ENCODE peak calls at places on chromosomes 11 and 22, in seven cellular contexts. Z, G, C, V, T, I and N are unnamed samples.

GRCh38 chr11:102488208-102488607 is 35.6 kb upstream of the TMEM123 start:
- DNase-seq in Z (no peak), I (no peak), V (no peak), C (no peak), T (no peak), G (no peak), N (no peak)

GRCh38 chr11:19311306-19312030 is 70.7 kb upstream of the E2F8 start:
- DNase-seq in Z (no peak), I (peak), V (peak), C (peak), G (peak), T (peak), N (peak)

GRCh38 chr11:129917231-129917630 is 21.9 kb upstream of the NFRKB start:
- DNase-seq in C (no peak), G (no peak), Z (no peak), I (no peak), T (no peak), V (no peak), N (peak)

GRCh38 chr22:26169312-26170111 is at the start of gene SEZ6L:
- DNase-seq in G (peak), V (no peak), Z (no peak), I (no peak), C (no peak), T (no peak), N (no peak)

GRCh38 chr11:71139516-71140205 is 112.7 kb downstream of the SHANK2 start:
- DNase-seq in I (no peak), V (no peak), Z (no peak), G (no peak), T (no peak), C (peak), N (peak)

GRCh38 chr11:34426766-34427170 is 12.0 kb upstream of the CAT start:
- DNase-seq in G (no peak), I (no peak), C (no peak), T (peak), Z (no peak), V (no peak), N (peak)

GRCh38 chr11:2819316-2819715 is 66.3 kb downstream of the CDKN1C start:
- DNase-seq in T (no peak), I (no peak), V (no peak), C (no peak), G (no peak), Z (no peak), N (no peak)

GRCh38 chr11:114774599-114775365 is 96.5 kb downstream of the NXPE2 start:
- DNase-seq in T (peak), V (no peak), I (no peak), G (no peak), Z (no peak), C (no peak), N (no peak)

GRCh38 chr11:59787816-59788215 is 22.8 kb downstream of the MRPL16 start:
- DNase-seq in I (no peak), V (peak), G (no peak), T (no peak), Z (no peak), C (no peak), N (peak)

GRCh38 chr22:44184006-44184405 is 3.3 kb downstream of the PARVG start:
- DNase-seq in V (no peak), I (no peak), G (no peak), Z (no peak), T (no peak), C (no peak), N (no peak)

GRCh38 chr11:124769804-124770774 is 8.0 kb upstream of the ESAM start:
- DNase-seq in Z (no peak), T (no peak), G (no peak), C (no peak), I (no peak), V (peak), N (peak)

GRCh38 chr11:65291613-65292012 is 23.1 kb upstream of the CDC42EP2 start:
- DNase-seq in Z (no peak), T (no peak), G (peak), V (peak), I (no peak), C (no peak), N (peak)

GRCh38 chr11:70440206-70440605 is 41.9 kb downstream of the CTTN start:
- DNase-seq in Z (no peak), T (no peak), V (no peak), I (no peak), C (no peak), G (no peak), N (no peak)

GRCh38 chr22:23395476-23396361 is 184.4 kb downstream of the IGLL1 start:
- DNase-seq in Z (no peak), V (no peak), C (peak), I (no peak), T (no peak), G (peak), N (no peak)

GRCh38 chr11:34667810-34668582 is 47.1 kb downstream of the EHF start:
- DNase-seq in G (no peak), I (no peak), T (no peak), Z (no peak), V (no peak), C (no peak), N (no peak)

GRCh38 chr11:2790581-2790925 is 90.8 kb upstream of the KCNQ1OT1 start:
- DNase-seq in I (peak), C (peak), G (peak), T (no peak), Z (no peak), V (no peak), N (no peak)

GRCh38 chr11:62909107-62909894 is 11.9 kb downstream of the CHRM1 start:
- DNase-seq in G (peak), V (peak), C (peak), Z (no peak), I (peak), T (peak), N (peak)

GRCh38 chr22:33841281-33842005 is 78.8 kb downstream of the LARGE1 start:
- DNase-seq in V (no peak), I (no peak), G (no peak), Z (no peak), T (no peak), C (no peak), N (no peak)

GRCh38 chr22:31857247-31857646 is 87.1 kb upstream of the YWHAH start:
- DNase-seq in Z (no peak), C (no peak), V (no peak), I (no peak), T (no peak), G (no peak), N (no peak)

GRCh38 chr22:23547818-23548500 is 32.1 kb downstream of the IGLL1 start:
- DNase-seq in C (peak), T (no peak), I (no peak), Z (no peak), V (no peak), G (peak), N (no peak)

GRCh38 chr22:26471522-26471921 is 12.1 kb downstream of the HPS4 start:
- DNase-seq in G (no peak), C (no peak), T (peak), I (no peak), V (peak), Z (no peak), N (no peak)

GRCh38 chr11:18705651-18706281 is 7.2 kb downstream of the TMEM86A start:
- DNase-seq in I (peak), T (no peak), V (no peak), G (peak), C (peak), Z (peak), N (no peak)

GRCh38 chr11:27468643-27469332 is 3.8 kb downstream of the LGR4 start:
- DNase-seq in Z (no peak), G (no peak), T (no peak), I (no peak), C (no peak), V (no peak), N (peak)

GRCh38 chr11:42465613-42466012 is 846.2 kb upstream of the API5 start:
- DNase-seq in V (no peak), C (no peak), T (no peak), G (no peak), I (no peak), Z (no peak), N (no peak)

GRCh38 chr11:112790286-112790685 is 170.9 kb upstream of the NCAM1 start:
- DNase-seq in C (no peak), T (no peak), V (no peak), Z (no peak), G (no peak), I (no peak), N (no peak)

GRCh38 chr11:121334973-121335711 is 42.6 kb downstream of the SC5D start:
- DNase-seq in C (no peak), Z (no peak), G (no peak), V (no peak), I (no peak), T (no peak), N (no peak)

GRCh38 chr11:83721286-83721685 is 435.1 kb upstream of the CCDC90B start:
- DNase-seq in Z (no peak), I (no peak), G (no peak), T (no peak), V (no peak), C (no peak), N (peak)

GRCh38 chr22:47030143-47030641 is 267.7 kb downstream of the TBC1D22A start:
- DNase-seq in I (no peak), V (peak), G (no peak), C (peak), Z (no peak), T (no peak), N (peak)

GRCh38 chr11:130999086-130999485 is 82.8 kb upstream of the SNX19 start:
- DNase-seq in G (no peak), I (no peak), Z (no peak), V (peak), T (no peak), C (no peak), N (peak)

GRCh38 chr11:33500331-33500730 is 200.3 kb downstream of the C11orf91 start:
- DNase-seq in V (no peak), T (no peak), I (no peak), Z (no peak), C (no peak), G (no peak), N (no peak)

GRCh38 chr22:42993651-42994275 is 21.2 kb downstream of the PACSIN2 start:
- DNase-seq in C (peak), I (no peak), G (peak), T (no peak), V (no peak), Z (no peak), N (peak)
- H3K4me3 ChIP-seq in C (peak), I (no peak), G (peak), T (peak), V (no peak), Z (no peak), N (no peak)

DNA sequence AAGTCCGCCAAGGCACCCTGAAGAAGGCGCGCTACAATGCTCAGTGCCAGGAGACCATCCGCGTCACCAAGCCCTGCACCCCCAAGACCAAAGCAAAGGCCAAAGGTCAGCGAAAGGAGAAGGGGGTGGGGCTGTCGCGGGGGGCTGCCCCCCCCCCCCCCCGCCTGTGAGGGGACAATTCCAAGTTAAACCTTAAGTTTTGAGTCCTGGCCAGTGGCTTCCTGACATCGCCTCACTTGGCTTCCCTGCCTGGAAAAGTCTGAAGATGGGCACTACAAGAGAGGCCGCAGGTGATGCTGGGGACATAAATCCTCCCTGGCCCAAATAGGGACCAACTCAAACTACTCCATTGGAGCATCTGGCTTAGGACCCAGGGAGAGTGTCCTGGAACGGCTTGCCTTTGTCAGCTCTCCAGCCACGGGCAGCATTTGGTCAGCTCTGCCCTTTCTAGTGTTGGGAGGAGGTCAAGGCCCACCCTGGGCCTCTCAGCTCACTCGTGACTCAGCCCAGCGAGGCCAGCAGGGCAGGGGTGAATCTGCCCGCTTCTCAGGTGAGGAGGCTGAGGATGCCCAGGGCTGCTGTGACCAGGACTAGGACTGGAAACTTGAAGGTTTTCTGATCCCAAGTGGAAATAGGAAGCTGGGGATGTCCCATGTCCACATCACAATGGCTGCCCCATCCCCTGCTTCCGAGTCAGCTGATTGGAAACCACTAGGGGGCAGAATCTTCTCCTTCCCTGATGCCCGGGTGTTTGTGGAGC is 1.4 kb downstream of the MDK start:
- DNase-seq in I (no peak), T (no peak), V (no peak), C (peak), Z (no peak), G (no peak), N (peak)
- H3K4me3 ChIP-seq in I (peak), T (peak), V (peak), C (no peak), Z (peak), G (no peak), N (no peak)

GRCh38 chr22:29205598-29206371 is at the start of gene EMID1:
- DNase-seq in Z (no peak), V (no peak), C (peak), T (no peak), I (no peak), G (no peak), N (peak)
- H3K4me3 ChIP-seq in Z (no peak), V (peak), C (peak), T (peak), I (peak), G (peak), N (no peak)

GRCh38 chr11:4881860-4882500 is at the start of gene OR51T1:
- DNase-seq in I (no peak), V (peak), C (no peak), T (no peak), Z (no peak), G (no peak), N (peak)
- H3K4me3 ChIP-seq in I (no peak), V (no peak), C (no peak), T (no peak), Z (no peak), G (no peak), N (no peak)

DNA sequence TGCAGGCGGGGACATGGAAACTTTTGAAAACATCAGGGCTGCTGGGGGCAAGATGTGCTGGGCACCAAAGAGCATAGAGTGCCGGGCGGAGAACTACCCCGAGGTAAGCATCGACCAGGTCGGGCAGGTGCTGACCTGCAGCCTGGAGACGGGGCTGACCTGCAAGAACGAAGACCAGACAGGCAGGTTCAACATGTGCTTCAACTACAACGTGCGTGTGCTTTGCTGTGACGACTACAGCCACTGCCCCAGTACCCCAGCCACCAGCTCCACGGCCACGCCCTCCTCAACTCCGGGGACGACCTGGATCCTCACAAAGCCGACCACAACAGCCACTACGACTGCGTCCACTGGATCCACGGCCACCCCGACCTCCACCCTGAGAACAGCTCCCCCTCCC is 19.4 kb downstream of the MUC5B start:
- DNase-seq in C (no peak), I (no peak), T (no peak), Z (no peak), V (no peak), G (no peak), N (no peak)
- H3K4me3 ChIP-seq in C (no peak), I (no peak), T (no peak), Z (no peak), V (no peak), G (no peak), N (no peak)

DNA sequence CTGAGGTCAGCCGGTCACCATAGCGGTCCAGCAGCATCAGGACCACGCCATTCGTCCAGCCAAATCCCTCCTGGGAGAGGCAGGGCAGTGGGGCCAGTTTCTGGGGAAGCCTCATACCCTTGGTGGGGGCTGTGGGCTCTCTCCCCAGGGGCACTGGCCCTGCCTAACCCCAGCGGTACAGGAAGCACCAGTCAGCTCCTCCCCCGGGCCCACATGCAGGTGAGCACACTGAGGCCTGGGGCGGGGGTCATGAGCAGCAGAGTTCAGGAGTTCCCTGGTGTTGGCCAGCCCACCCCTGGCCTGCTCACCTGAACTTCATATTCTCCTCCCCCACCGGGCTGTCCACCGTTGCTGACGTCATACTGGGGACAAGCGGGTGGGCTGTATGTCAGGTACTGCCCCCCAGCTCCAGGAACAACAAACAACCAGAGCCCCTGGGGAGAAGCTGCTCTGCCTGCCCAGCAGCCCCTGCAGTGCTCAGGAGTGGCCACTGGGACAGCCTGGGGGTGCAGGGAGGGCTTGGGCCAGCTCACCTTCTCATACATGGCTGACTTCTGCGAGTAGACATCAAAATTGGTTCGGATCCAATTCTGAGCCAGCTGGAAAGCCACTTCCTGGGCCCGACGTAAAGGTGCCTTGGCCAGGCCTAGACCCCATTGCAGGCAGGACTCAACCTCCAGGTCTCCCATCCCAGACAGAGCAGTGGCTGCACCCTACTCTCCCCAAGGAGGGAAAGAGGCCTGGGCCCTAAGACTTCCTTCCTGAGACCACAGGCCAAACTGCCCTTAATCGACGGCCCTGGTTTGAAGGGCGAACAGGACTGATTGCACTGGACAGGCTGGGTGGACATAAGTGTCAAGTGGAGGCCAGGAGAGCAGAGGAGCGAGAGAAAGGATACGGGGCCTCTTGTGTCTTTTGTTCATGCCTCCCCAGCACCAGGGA is 20.8 kb downstream of the TREH start:
- DNase-seq in T (no peak), V (no peak), Z (no peak), G (peak), I (no peak), C (no peak), N (no peak)
- H3K4me3 ChIP-seq in T (no peak), V (no peak), Z (no peak), G (no peak), I (no peak), C (no peak), N (no peak)

DNA sequence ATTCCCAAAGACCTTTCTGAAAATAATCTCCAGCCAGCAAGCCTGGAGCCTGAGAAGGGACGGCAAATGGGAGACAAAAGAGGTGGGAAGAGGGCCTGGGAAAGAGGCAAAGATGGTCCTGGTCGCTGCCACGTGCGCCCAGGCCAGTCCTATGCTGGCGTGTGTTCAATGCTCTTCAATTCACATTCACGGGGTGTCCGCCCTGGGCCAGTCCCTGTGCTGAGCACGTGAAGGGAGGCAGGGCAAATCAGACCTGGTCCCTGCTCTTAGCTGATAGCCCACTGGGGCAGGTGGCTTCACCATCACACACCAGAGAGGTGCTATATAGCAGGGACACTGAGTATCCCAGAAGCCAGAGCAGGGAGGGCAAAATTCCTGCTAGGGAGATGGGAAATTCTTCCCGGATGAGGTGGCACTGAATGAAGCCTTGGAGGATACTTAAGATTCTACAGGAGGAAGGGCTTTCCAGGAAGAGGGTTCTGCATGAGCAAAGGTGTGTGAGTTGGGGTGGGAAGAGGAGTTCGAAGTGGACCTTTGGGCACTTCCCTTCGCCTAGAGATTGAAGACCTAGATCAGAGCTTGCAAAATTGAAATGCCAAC is 148.2 kb downstream of the CHST1 start:
- DNase-seq in T (no peak), Z (no peak), V (no peak), G (no peak), I (no peak), C (peak), N (no peak)
- H3K4me3 ChIP-seq in T (no peak), Z (no peak), V (no peak), G (no peak), I (no peak), C (no peak), N (no peak)

GRCh38 chr11:64000740-64001514 is 14.7 kb downstream of the OTUB1 start:
- DNase-seq in T (no peak), I (no peak), V (no peak), Z (no peak), C (no peak), G (no peak), N (no peak)

GRCh38 chr11:63999349-64000025 is 13.2 kb downstream of the OTUB1 start:
- DNase-seq in T (no peak), I (no peak), Z (peak), V (peak), G (peak), C (peak), N (peak)

GRCh38 chr11:64001552-64002427 is 15.6 kb downstream of the OTUB1 start:
- DNase-seq in G (no peak), V (no peak), C (peak), I (no peak), T (no peak), Z (no peak), N (no peak)

GRCh38 chr11:63998558-63999348 is 12.5 kb downstream of the OTUB1 start:
- DNase-seq in V (no peak), Z (no peak), G (no peak), I (no peak), C (no peak), T (no peak), N (no peak)

DNA sequence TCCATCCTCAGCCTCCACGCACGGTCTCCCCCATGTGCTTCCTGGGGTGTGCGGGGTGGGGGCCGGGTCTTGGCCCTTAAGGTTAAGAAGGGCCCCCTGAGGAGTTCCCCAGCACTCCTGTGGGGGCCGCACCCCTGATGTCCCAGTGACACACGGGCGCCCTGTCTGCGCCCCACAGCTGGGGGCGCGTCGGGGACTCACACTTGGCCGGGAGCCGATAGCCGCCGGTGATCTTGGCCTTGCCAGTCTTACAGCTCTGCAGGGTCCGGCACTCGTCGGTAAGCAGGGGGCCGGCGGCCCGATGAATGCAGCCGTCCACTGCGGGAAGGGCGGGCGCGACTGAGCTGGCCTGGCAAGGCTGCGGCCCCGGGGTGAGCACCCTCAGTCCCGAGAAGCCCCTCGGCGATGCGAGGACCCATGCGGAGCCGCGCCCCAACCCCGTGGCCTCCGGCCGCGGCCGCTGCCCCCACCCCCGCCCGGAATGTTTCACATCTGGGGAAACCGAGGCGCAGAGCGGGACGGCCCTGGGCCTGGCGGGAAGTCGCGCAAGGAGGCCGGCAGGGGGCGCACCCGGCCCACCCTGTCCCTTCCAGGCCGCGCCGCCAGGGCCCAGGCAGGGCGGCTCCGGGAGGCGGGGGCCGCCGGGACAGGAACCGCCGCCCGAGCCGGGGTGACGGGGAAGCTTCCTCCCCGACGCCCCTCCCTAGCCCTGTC is 13.9 kb downstream of the OTUB1 start:
- DNase-seq in G (peak), I (peak), T (no peak), V (peak), Z (peak), C (peak), N (peak)
- H3K4me3 ChIP-seq in G (no peak), I (peak), T (peak), V (no peak), Z (peak), C (peak), N (peak)